ENCODE peak calls at places on chromosomes 7 and 10, in four cellular contexts. One of them, this sample, is unnamed.

GRCh38 chr10:98416989-98417388 is 2.0 kb upstream of the PYROXD2 start:
- DNase-seq in cardiac muscle cell: no peak
- DNase-seq in pancreas: no peak
- DNase-seq in hepatocyte: no peak
- DNase-seq in this sample: no peak

GRCh38 chr7:142542938-142543337 is 206.3 kb upstream of the PRSS1 start:
- DNase-seq in pancreas: no peak
- DNase-seq in hepatocyte: no peak
- DNase-seq in cardiac muscle cell: peak; percentile 48
- DNase-seq in this sample: no peak

GRCh38 chr10:91381562-91381923 is 28.6 kb upstream of the HECTD2 start:
- DNase-seq in pancreas: no peak
- DNase-seq in cardiac muscle cell: peak; percentile 18
- DNase-seq in hepatocyte: no peak
- DNase-seq in this sample: no peak

GRCh38 chr7:157019718-157020451 is 9.4 kb upstream of the MNX1 start:
- DNase-seq in cardiac muscle cell: no peak
- DNase-seq in pancreas: no peak
- DNase-seq in hepatocyte: peak; percentile 3
- DNase-seq in this sample: no peak

GRCh38 chr7:30169585-30169978 is 34.8 kb downstream of the MTURN start:
- DNase-seq in cardiac muscle cell: no peak
- DNase-seq in hepatocyte: no peak
- DNase-seq in pancreas: no peak
- DNase-seq in this sample: no peak

GRCh38 chr7:55556031-55556430 is 16.3 kb downstream of the VOPP1 start:
- DNase-seq in hepatocyte: no peak
- DNase-seq in pancreas: no peak
- DNase-seq in cardiac muscle cell: no peak
- DNase-seq in this sample: no peak

GRCh38 chr10:89332092-89332633 is 4.4 kb downstream of the IFIT3 start:
- DNase-seq in pancreas: no peak
- DNase-seq in cardiac muscle cell: peak; percentile 79
- DNase-seq in hepatocyte: peak; percentile 56
- DNase-seq in this sample: peak; percentile 70

GRCh38 chr10:47299989-47300931 is at the start of gene GDF10:
- DNase-seq in hepatocyte: peak; percentile 47
- DNase-seq in cardiac muscle cell: peak; percentile 7
- DNase-seq in pancreas: peak; percentile 79
- DNase-seq in this sample: no peak

GRCh38 chr7:1859266-1860035 is 189.4 kb downstream of the ELFN1 start:
- DNase-seq in cardiac muscle cell: no peak
- DNase-seq in hepatocyte: no peak
- DNase-seq in pancreas: peak; percentile 38
- DNase-seq in this sample: no peak

GRCh38 chr10:119285495-119286267 is 78.3 kb downstream of the GRK5 start:
- DNase-seq in pancreas: no peak
- DNase-seq in hepatocyte: no peak
- DNase-seq in cardiac muscle cell: no peak
- DNase-seq in this sample: no peak

GRCh38 chr7:134886353-134887057 is 99.8 kb upstream of the AGBL3 start:
- DNase-seq in cardiac muscle cell: peak; percentile 89
- DNase-seq in pancreas: no peak
- DNase-seq in hepatocyte: peak; percentile 38
- DNase-seq in this sample: no peak

GRCh38 chr7:92595281-92595680 is 5.1 kb upstream of the FAM133B start:
- DNase-seq in cardiac muscle cell: no peak
- DNase-seq in pancreas: no peak
- DNase-seq in hepatocyte: no peak
- DNase-seq in this sample: no peak

GRCh38 chr10:97574374-97575100 is 2.0 kb downstream of the ANKRD2 start:
- DNase-seq in hepatocyte: peak; percentile 51
- DNase-seq in pancreas: no peak
- DNase-seq in cardiac muscle cell: peak; percentile 61
- DNase-seq in this sample: no peak

GRCh38 chr10:17562572-17562971 is 54.6 kb downstream of the HACD1 start:
- DNase-seq in cardiac muscle cell: peak; percentile 97
- DNase-seq in hepatocyte: no peak
- DNase-seq in pancreas: no peak
- DNase-seq in this sample: no peak

GRCh38 chr10:48358838-48359237 is 52.4 kb downstream of the MAPK8 start:
- DNase-seq in cardiac muscle cell: no peak
- DNase-seq in pancreas: no peak
- DNase-seq in hepatocyte: no peak
- DNase-seq in this sample: no peak
- H3K4me3 ChIP-seq in cardiac muscle cell: no peak overlapping the region
- H3K4me3 ChIP-seq in pancreas: no peak overlapping the region
- H3K4me3 ChIP-seq in hepatocyte: no peak overlapping the region
- H3K4me3 ChIP-seq in this sample: no peak overlapping the region

DNA sequence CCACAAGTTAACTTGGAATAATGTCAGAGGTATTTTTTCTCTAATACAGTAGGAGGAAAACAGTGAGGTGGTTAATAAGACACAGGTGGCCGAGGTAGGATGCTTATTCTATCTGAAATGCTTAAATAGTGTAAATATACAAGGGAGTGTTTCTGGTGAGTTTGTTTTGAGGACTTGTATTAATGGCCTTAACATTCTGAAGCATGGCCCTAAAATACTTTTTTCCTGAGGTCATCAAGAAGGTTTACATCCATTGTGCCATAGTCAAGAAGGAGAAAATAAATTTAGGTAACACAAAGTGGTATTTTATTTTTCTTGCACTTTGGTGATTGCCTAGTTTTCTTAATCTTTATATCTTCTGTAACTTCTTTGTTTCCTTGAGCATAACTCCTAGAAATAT is 18.8 kb downstream of the GNAI1 start:
- DNase-seq in hepatocyte: no peak
- DNase-seq in cardiac muscle cell: no peak
- DNase-seq in pancreas: no peak
- DNase-seq in this sample: no peak
- H3K4me1 ChIP-seq in hepatocyte: peaks cover 7% of the 10 kb centered on the region
- H3K4me1 ChIP-seq in cardiac muscle cell: no peaks in the 10 kb centered on the region
- H3K4me1 ChIP-seq in pancreas: peaks cover 8% of the 10 kb centered on the region
- H3K4me1 ChIP-seq in this sample: no peaks in the 10 kb centered on the region

DNA sequence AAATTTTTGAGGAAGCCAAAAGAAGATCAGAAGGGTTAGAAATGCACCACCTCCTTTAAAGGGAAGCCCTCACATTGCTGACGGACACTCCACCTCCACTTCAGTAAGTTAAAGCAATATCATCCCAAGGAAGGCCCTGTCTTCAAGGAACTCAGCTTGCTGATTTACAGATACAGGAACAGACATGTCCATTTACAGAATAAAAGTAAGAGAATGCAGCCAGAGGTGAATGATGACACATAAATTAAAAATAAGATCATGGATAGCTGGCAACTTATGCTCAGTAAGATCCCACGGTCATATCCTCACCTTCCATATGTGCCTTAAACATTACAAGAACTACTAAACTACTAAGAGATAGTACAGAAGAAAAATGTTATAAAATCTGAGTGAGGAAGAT is 20.4 kb downstream of the GRB10 start:
- DNase-seq in cardiac muscle cell: no peak
- DNase-seq in pancreas: no peak
- DNase-seq in hepatocyte: no peak
- DNase-seq in this sample: no peak
- H3K36me3 ChIP-seq in cardiac muscle cell: no peaks in the 10 kb centered on the region
- H3K36me3 ChIP-seq in pancreas: no peaks in the 10 kb centered on the region
- H3K36me3 ChIP-seq in hepatocyte: no peaks in the 10 kb centered on the region
- H3K36me3 ChIP-seq in this sample: no peaks in the 10 kb centered on the region

GRCh38 chr7:51316262-51316665 is 345 bp downstream of the COBL start:
- DNase-seq in pancreas: peak; percentile 84
- DNase-seq in cardiac muscle cell: no peak
- DNase-seq in hepatocyte: peak; percentile 71
- DNase-seq in this sample: no peak
- H3K4me3 ChIP-seq in pancreas: peak overlapping the region; percentile 85
- H3K4me3 ChIP-seq in cardiac muscle cell: peak overlapping the region; percentile 65
- H3K4me3 ChIP-seq in hepatocyte: peak overlapping the region; percentile 86
- H3K4me3 ChIP-seq in this sample: no peak overlapping the region

GRCh38 chr7:137934176-137934826 is 67.6 kb downstream of the CREB3L2 start:
- DNase-seq in cardiac muscle cell: no peak
- DNase-seq in pancreas: no peak
- DNase-seq in hepatocyte: no peak
- DNase-seq in this sample: no peak

GRCh38 chr7:137930616-137931015 is 71.3 kb downstream of the CREB3L2 start:
- DNase-seq in cardiac muscle cell: peak; percentile 80
- DNase-seq in pancreas: no peak
- DNase-seq in hepatocyte: no peak
- DNase-seq in this sample: no peak

GRCh38 chr7:137933270-137934017 is 68.4 kb downstream of the CREB3L2 start:
- DNase-seq in cardiac muscle cell: peak; percentile 55
- DNase-seq in pancreas: no peak
- DNase-seq in hepatocyte: no peak
- DNase-seq in this sample: no peak

GRCh38 chr7:137931823-137932222 is 70.1 kb downstream of the CREB3L2 start:
- DNase-seq in hepatocyte: no peak
- DNase-seq in pancreas: no peak
- DNase-seq in cardiac muscle cell: no peak
- DNase-seq in this sample: no peak

GRCh38 chr7:137932881-137933269 is 69.0 kb downstream of the CREB3L2 start:
- DNase-seq in pancreas: no peak
- DNase-seq in hepatocyte: no peak
- DNase-seq in cardiac muscle cell: peak; percentile 37
- DNase-seq in this sample: no peak
- H3K4me1 ChIP-seq in pancreas: peaks cover 17% of the 10 kb centered on the region
- H3K4me1 ChIP-seq in hepatocyte: peaks cover 41% of the 10 kb centered on the region
- H3K4me1 ChIP-seq in cardiac muscle cell: peaks cover 52% of the 10 kb centered on the region
- H3K4me1 ChIP-seq in this sample: peaks cover 35% of the 10 kb centered on the region

GRCh38 chr10:101789686-101790085 is 6.4 kb upstream of the NPM3 start:
- DNase-seq in pancreas: no peak
- DNase-seq in hepatocyte: no peak
- DNase-seq in cardiac muscle cell: no peak
- DNase-seq in this sample: no peak

GRCh38 chr10:101797403-101798059 is 14.3 kb upstream of the NPM3 start:
- DNase-seq in pancreas: no peak
- DNase-seq in hepatocyte: no peak
- DNase-seq in cardiac muscle cell: no peak
- DNase-seq in this sample: no peak

DNA sequence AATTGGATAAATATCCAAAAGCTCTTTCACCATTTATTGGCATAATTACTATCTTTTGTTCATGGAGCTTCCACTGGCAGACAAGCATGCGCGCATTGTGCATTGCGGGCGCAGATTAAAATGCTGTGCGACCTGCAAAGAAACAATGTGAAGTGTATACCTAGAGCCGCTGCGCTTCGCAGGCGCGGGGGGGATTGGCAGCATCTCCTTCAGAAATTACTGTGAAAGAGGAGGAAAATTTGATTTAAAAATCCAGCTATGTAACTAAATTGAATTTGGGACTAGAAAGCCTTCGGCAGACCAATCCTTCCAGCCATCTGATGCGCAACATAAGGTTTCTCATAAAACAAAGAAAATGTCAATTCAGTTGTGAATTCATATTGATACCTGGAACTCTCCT is 10.3 kb upstream of the NPM3 start:
- DNase-seq in cardiac muscle cell: no peak
- DNase-seq in pancreas: no peak
- DNase-seq in hepatocyte: no peak
- DNase-seq in this sample: no peak
- H3K36me3 ChIP-seq in cardiac muscle cell: peaks cover 82% of the 10 kb centered on the region
- H3K36me3 ChIP-seq in pancreas: peaks cover 85% of the 10 kb centered on the region
- H3K36me3 ChIP-seq in hepatocyte: no peaks in the 10 kb centered on the region
- H3K36me3 ChIP-seq in this sample: peaks cover 60% of the 10 kb centered on the region

GRCh38 chr7:128938524-128939074 is 872 bp downstream of the IRF5 start:
- DNase-seq in pancreas: no peak
- DNase-seq in cardiac muscle cell: no peak
- DNase-seq in hepatocyte: no peak
- DNase-seq in this sample: no peak

GRCh38 chr7:128940494-128941322 is 3.0 kb downstream of the IRF5 start:
- DNase-seq in hepatocyte: no peak
- DNase-seq in pancreas: no peak
- DNase-seq in cardiac muscle cell: no peak
- DNase-seq in this sample: no peak

GRCh38 chr7:128937647-128938523 is at the start of gene IRF5:
- DNase-seq in cardiac muscle cell: no peak
- DNase-seq in hepatocyte: peak; percentile 60
- DNase-seq in pancreas: peak; percentile 87
- DNase-seq in this sample: no peak

GRCh38 chr7:128939861-128940410 is 2.2 kb downstream of the IRF5 start:
- DNase-seq in hepatocyte: no peak
- DNase-seq in cardiac muscle cell: no peak
- DNase-seq in pancreas: no peak
- DNase-seq in this sample: no peak

DNA sequence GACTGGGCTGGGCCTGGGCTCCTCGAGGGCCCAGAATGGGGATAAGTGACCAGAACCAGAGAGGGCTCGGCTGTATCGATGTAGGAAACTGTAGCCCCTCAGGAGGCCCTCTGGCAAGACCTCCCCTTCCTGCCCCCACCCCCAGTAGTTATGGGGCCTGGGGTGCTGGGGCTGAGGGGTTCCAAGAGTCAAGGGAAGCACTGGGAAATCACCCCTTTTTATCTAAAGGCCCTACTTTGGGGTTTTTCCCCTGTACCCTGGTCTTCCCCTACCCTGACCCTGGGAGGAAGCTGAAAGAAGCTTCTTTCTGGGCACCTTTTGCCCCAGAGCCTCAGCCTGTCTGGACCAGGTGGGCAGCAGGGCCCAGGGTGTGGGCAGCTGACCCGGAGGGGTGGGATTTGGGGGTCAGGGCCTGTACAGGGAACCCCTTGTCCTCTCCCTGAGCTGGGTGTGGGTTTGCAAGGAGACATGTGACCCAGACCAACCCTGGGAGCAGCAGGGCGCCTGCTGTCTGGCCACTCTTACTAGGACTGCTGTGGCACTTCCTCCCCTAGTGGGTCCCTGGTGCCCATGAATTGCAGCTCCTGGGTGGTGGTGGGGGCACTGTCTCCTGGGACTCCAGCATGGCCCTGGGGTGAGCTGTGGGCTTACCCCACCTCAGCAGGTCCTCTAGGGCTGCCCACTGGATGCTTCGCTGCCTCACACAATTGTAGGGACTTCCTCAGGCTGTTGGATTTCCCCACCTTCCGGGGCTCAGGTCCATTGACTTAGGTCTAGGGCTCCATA is 1.5 kb downstream of the IRF5 start:
- DNase-seq in cardiac muscle cell: no peak
- DNase-seq in hepatocyte: no peak
- DNase-seq in pancreas: no peak
- DNase-seq in this sample: no peak
- H3K4me3 ChIP-seq in cardiac muscle cell: no peak overlapping the region
- H3K4me3 ChIP-seq in hepatocyte: no peak overlapping the region
- H3K4me3 ChIP-seq in pancreas: no peak overlapping the region
- H3K4me3 ChIP-seq in this sample: peak overlapping the region; percentile 19